ENCODE peak calls at places on chromosomes 16 and 17, in five cellular contexts. T, L, J, R and Z are unnamed samples. For H3K4me1, the result is how much of the 10 kb centered on the place peaks cover.

GRCh38 chr17:81509048-81509686 is 3.4 kb downstream of the ACTG1 start:
- DNase-seq in T (peak), L (no peak), J (peak), R (peak), Z (peak)

GRCh38 chr17:38749222-38750043 is 1.3 kb upstream of the PCGF2 start:
- DNase-seq in T (peak), L (peak), J (peak), R (peak), Z (peak)

GRCh38 chr16:30805370-30806169 is 18.6 kb upstream of the ZNF629 start:
- DNase-seq in T (peak), L (peak), J (peak), R (peak), Z (peak)

GRCh38 chr17:81546906-81547613 is 5.1 kb downstream of the FAAP100 start:
- DNase-seq in T (no peak), L (no peak), J (no peak), R (no peak), Z (peak)

GRCh38 chr17:80354381-80354780 is 60.6 kb upstream of the ENDOV start:
- DNase-seq in T (no peak), L (no peak), J (no peak), R (no peak), Z (peak)

GRCh38 chr17:57889892-57890856 is 40.3 kb upstream of the MRPS23 start:
- DNase-seq in T (peak), L (peak), J (no peak), R (no peak), Z (peak)

GRCh38 chr17:28958820-28959455 is 7.6 kb upstream of the PHF12 start:
- DNase-seq in T (no peak), L (no peak), J (no peak), R (no peak), Z (peak)

GRCh38 chr16:8581923-8582580 is 8.3 kb downstream of the TMEM114 start:
- DNase-seq in T (no peak), L (no peak), J (no peak), R (no peak), Z (no peak)

GRCh38 chr17:4142107-4142900 is 526 bp downstream of the ZZEF1 start:
- DNase-seq in T (no peak), L (peak), J (peak), R (peak), Z (no peak)

GRCh38 chr16:80824623-80825364 is 20.4 kb upstream of the CDYL2 start:
- DNase-seq in T (peak), L (no peak), J (peak), R (peak), Z (no peak)

GRCh38 chr17:79612468-79613194 is 1.8 kb upstream of the RBFOX3 start:
- DNase-seq in T (peak), L (no peak), J (peak), R (peak), Z (peak)

GRCh38 chr17:7167832-7168231 is 11.3 kb downstream of the ASGR1 start:
- DNase-seq in T (no peak), L (no peak), J (no peak), R (no peak), Z (no peak)

GRCh38 chr17:37405955-37406634 is 541 bp downstream of the ACACA start:
- DNase-seq in T (peak), L (no peak), J (no peak), R (peak), Z (peak)

GRCh38 chr16:19882186-19882585 is 2.5 kb downstream of the GPRC5B start:
- DNase-seq in T (no peak), L (no peak), J (no peak), R (no peak), Z (no peak)

GRCh38 chr16:85451646-85452363 is 161.3 kb upstream of the GSE1 start:
- DNase-seq in T (no peak), L (no peak), J (no peak), R (no peak), Z (no peak)

GRCh38 chr16:49092704-49093103 is 188.9 kb downstream of the CBLN1 start:
- DNase-seq in T (peak), L (no peak), J (no peak), R (no peak), Z (no peak)

GRCh38 chr17:69030145-69030544 is 30.6 kb downstream of the ABCA9 start:
- DNase-seq in T (peak), L (no peak), J (no peak), R (no peak), Z (no peak)

GRCh38 chr17:76276069-76276431 is 10.9 kb downstream of the UBALD2 start:
- DNase-seq in T (no peak), L (no peak), J (no peak), R (no peak), Z (peak)

GRCh38 chr16:88700636-88701482 is 5.3 kb downstream of the RNF166 start:
- DNase-seq in T (no peak), L (peak), J (no peak), R (peak), Z (peak)

GRCh38 chr16:48354877-48355585 is 30.2 kb downstream of the SIAH1 start:
- DNase-seq in T (no peak), L (no peak), J (no peak), R (no peak), Z (no peak)

GRCh38 chr17:38750312-38751121 is 2.0 kb upstream of the PSMB3 start:
- DNase-seq in T (peak), L (no peak), J (no peak), R (no peak), Z (no peak)

GRCh38 chr16:88967800-88968588 is 9.0 kb downstream of the CBFA2T3 start:
- DNase-seq in T (no peak), L (no peak), J (no peak), R (no peak), Z (no peak)

GRCh38 chr17:13337171-13337570 is 264.6 kb downstream of the HS3ST3A1 start:
- DNase-seq in T (no peak), L (no peak), J (no peak), R (no peak), Z (no peak)

GRCh38 chr17:19533036-19533717 is 477 bp upstream of the SLC47A1 start:
- DNase-seq in T (no peak), L (no peak), J (no peak), R (no peak), Z (no peak)

GRCh38 chr16:51159296-51159695 is 8.2 kb upstream of the SALL1 start:
- DNase-seq in T (no peak), L (no peak), J (no peak), R (no peak), Z (no peak)

GRCh38 chr17:74760404-74761105 is 12.1 kb downstream of the NHERF1 start:
- DNase-seq in T (peak), L (no peak), J (peak), R (no peak), Z (peak)

GRCh38 chr17:43784068-43784467 is 3.8 kb downstream of the CFAP97D1 start:
- DNase-seq in T (no peak), L (no peak), J (no peak), R (no peak), Z (no peak)

GRCh38 chr17:43782903-43783462 is 2.7 kb downstream of the CFAP97D1 start:
- DNase-seq in T (no peak), L (no peak), J (no peak), R (no peak), Z (no peak)

GRCh38 chr17:43780135-43780534 is at the start of gene CFAP97D1:
- DNase-seq in T (no peak), L (no peak), J (no peak), R (no peak), Z (no peak)

GRCh38 chr17:43787728-43788127 is 7.5 kb downstream of the CFAP97D1 start:
- DNase-seq in T (no peak), L (no peak), J (no peak), R (no peak), Z (no peak)

DNA sequence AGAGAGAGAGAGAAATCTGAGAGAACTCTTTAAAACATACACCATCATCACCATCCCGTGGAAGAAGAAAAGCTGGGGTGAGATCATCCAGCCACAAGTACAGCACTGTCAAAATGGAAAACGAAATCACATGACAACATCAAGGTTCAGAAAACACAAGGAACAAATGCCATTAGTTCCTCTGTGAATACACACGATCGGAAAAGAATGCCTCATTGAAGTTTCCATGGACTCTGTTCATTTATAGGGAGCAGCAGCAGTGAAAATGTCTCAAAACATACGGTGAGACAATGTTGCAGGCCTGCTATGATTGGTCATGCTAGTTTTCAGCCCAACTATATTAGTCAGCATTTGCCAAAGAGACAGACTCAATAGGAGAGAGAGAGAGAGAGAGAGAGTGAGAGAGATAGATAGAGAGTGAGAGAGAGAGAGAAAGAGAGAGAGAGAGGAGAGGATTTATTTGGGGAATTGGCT is 4.4 kb downstream of the CFAP97D1 start:
- DNase-seq in T (peak), L (no peak), J (no peak), R (no peak), Z (peak)
- H3K27ac ChIP-seq in T (no peak), L (no peak), J (no peak), R (no peak), Z (peak)

GRCh38 chr17:42673266-42673884 is 3.4 kb downstream of the PLEKHH3 start:
- DNase-seq in T (no peak), L (no peak), J (no peak), R (no peak), Z (no peak)
- H3K4me1 ChIP-seq in T (half or more), L (under half), J (under half), R (under half), Z (under half)

DNA sequence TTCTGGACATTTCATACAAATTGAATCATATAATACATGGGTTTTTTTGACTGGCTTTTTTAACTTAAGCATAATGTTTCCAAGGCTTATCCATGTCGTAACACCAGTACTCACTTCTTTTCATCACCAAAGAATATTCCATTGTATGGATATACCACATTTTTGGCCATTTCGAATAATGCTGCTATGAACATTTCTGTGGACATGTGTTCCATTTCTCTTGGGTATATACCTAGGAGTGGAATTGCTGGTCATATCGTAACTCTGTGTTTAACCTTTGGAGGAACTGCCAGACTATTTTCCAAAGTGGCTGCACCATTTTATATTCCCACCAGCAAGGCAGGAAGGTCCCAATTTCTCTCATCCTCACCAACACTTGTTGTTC is 46.0 kb upstream of the WSB1 start:
- DNase-seq in T (no peak), L (no peak), J (no peak), R (no peak), Z (no peak)
- H3K27ac ChIP-seq in T (no peak), L (no peak), J (no peak), R (no peak), Z (peak)

DNA sequence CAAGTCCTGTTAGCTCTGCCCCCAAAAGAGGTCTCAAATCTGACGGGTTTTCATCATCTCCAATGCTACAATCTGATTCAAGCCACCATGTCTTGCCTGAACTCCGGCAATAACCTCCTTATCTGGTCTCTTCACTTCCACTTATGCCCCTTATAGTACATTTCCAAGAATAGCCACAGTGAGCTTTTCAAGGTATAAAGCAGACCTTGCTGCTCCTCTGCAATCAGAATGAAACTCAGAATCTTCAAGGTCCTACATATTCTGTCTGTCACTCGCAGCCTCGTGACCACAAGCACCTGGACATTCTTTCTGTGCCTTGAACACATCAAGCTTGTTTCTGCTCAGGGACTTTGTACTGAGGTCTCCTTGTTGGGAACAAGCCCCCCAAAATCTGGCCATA is 84.7 kb downstream of the YPEL2 start:
- DNase-seq in T (no peak), L (no peak), J (peak), R (no peak), Z (no peak)
- H3K4me1 ChIP-seq in T (under half), L (under half), J (half or more), R (under half), Z (under half)

GRCh38 chr16:67163903-67164558 is 514 bp upstream of the HSF4 start:
- DNase-seq in T (no peak), L (no peak), J (no peak), R (no peak), Z (peak)
- H3K27ac ChIP-seq in T (no peak), L (peak), J (no peak), R (no peak), Z (no peak)

DNA sequence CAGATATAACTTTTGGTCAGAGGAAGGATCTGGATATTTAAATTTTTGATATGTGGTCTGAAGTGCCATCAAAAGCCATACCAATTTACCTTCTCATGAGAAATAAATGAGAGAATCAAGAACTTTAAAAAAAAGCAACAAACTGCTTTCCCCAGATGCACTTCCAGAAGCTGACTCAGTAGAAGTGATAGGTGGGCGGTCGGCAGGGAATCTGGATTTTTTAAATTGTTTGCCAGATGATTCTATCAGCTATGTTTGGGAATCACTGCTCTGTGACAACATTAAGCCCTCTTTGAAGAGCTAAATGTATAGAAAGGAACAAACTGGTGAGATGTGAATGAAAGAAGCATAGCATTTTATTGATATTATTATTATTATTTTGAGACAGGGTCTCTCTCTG is 19.2 kb downstream of the CDH3 start:
- DNase-seq in T (no peak), L (no peak), J (no peak), R (no peak), Z (peak)
- H3K4me1 ChIP-seq in T (half or more), L (under half), J (under half), R (under half), Z (under half)

GRCh38 chr17:40903129-40903847 is 18.2 kb upstream of the KRT20 start:
- DNase-seq in T (peak), L (no peak), J (no peak), R (peak), Z (no peak)
- H3K27ac ChIP-seq in T (peak), L (no peak), J (no peak), R (peak), Z (peak)

GRCh38 chr16:3812469-3813172 is 67.9 kb downstream of the CREBBP start:
- DNase-seq in T (no peak), L (no peak), J (no peak), R (no peak), Z (no peak)

GRCh38 chr16:3819741-3820724 is 60.5 kb downstream of the CREBBP start:
- DNase-seq in T (peak), L (peak), J (peak), R (peak), Z (peak)

GRCh38 chr16:3819175-3819527 is 61.4 kb downstream of the CREBBP start:
- DNase-seq in T (no peak), L (no peak), J (no peak), R (no peak), Z (no peak)

GRCh38 chr16:3814755-3815154 is 65.8 kb downstream of the CREBBP start:
- DNase-seq in T (no peak), L (no peak), J (no peak), R (no peak), Z (no peak)

DNA sequence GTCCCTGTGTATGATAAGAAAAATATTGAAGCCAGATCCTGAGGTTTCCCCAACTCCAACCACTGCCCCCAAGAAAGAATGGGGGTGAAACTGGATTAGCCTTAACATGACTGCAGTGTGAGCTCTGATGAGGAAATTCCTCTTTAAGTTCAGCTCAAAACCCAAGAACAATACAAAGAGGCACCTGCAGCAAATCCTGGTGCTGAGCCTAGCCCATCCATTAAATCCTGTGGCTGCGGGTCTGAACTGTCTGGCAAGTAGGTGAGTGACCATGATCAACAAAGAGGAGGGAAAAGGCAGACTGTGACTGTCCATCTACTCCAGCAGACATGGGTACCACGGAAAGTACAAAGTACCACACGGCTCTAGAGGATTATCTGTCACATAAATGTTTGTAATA is 64.2 kb downstream of the CREBBP start:
- DNase-seq in T (no peak), L (no peak), J (no peak), R (no peak), Z (no peak)
- H3K4me1 ChIP-seq in T (under half), L (half or more), J (under half), R (under half), Z (under half)

DNA sequence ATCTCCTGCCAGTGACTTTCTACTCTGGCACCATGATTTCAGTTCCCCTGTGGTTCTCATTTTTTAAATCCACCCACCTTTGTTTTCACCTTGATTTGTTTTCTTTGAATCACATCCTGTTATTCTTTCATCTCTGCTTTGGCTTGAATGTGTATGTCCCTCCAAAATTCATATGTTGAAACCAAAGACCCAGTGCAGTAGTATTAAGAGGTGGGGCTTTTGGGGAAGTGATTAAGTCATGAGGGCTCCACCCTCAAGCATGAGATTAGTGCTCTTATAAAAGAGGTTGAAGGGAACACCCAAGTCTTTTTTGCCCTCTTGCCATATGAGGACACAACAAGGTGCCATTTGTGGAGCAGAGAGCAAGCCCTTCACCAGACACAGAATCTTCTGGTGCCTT is 382.3 kb downstream of the SLC39A11 start:
- DNase-seq in T (peak), L (no peak), J (no peak), R (no peak), Z (no peak)
- H3K27ac ChIP-seq in T (peak), L (no peak), J (no peak), R (no peak), Z (no peak)